ENCODE peak calls at places on chromosomes 5 and 9, in eight cellular contexts. H is NCI-H1092 treated with DMSO at 0.1 percent for 48 hours; T is H1; L is OCI-LY7; C is Kasumi-1; J is HepG2; F is GM03348; O is stimulated activated CD4-positive, alpha-beta T cell treated with anti-CD3 and anti-CD28 coated beads, Interleukin-12 subunit alpha, Interleukin-12 subunit beta, amount 100 ng/mL, for 4 hours. E is an unnamed sample.
A peak's percentile ranks its signal among the peaks of the same experiment; 100 is the strongest.

GRCh38 chr5:115671939-115672338 is 46.1 kb upstream of the TMED7 start:
- DNase-seq in H (no peak), T (no peak), L (no peak), C (no peak), J (no peak), F (no peak), O (no peak), E (no peak)

GRCh38 chr5:181224390-181225234 is 1.5 kb downstream of the TRIM41 start:
- DNase-seq in H (no peak), T (no peak), L (peak; percentile 68), C (no peak), J (no peak), F (no peak), O (no peak), E (no peak)

GRCh38 chr9:69899491-69899890 is 78.9 kb downstream of the CFAP95 start:
- DNase-seq in H (no peak), T (no peak), L (no peak), C (no peak), J (no peak), F (no peak), O (no peak), E (no peak)

GRCh38 chr9:136831720-136832104 is 10.6 kb upstream of the AJM1 start:
- DNase-seq in H (no peak), T (no peak), L (no peak), C (no peak), J (no peak), F (no peak), O (no peak), E (no peak)

GRCh38 chr5:57298295-57298984 is 124.6 kb downstream of the GPBP1 start:
- DNase-seq in H (peak; percentile 25), T (no peak), L (peak; percentile 85), C (peak; percentile 70), J (peak; percentile 73), F (peak; percentile 73), O (peak; percentile 79), E (peak; percentile 81)

GRCh38 chr5:67166460-67166871 is 30.1 kb downstream of the CD180 start:
- DNase-seq in H (no peak), T (no peak), L (peak; percentile 36), C (peak; percentile 75), J (no peak), F (no peak), O (peak; percentile 49), E (no peak)

GRCh38 chr5:110377411-110378392 is 348.8 kb downstream of the TMEM232 start:
- DNase-seq in H (no peak), T (no peak), L (no peak), C (no peak), J (no peak), F (peak; percentile 45), O (no peak), E (no peak)

GRCh38 chr9:81993656-81994055 is 5.1 kb downstream of the SPATA31D1 start:
- DNase-seq in H (no peak), T (no peak), L (no peak), C (no peak), J (no peak), F (no peak), O (no peak), E (no peak)

GRCh38 chr5:172848419-172848818 is 14.4 kb downstream of the ERGIC1 start:
- DNase-seq in H (no peak), T (no peak), L (no peak), C (no peak), J (no peak), F (no peak), O (no peak), E (no peak)

GRCh38 chr9:93452710-93453046 is 703 bp downstream of the FAM120AOS start:
- DNase-seq in H (peak; percentile 45), T (no peak), L (no peak), C (no peak), J (no peak), F (peak; percentile 8), O (no peak), E (no peak)

GRCh38 chr5:76716456-76717157 is 681 bp downstream of the F2R start:
- DNase-seq in H (no peak), T (no peak), L (no peak), C (peak; percentile 26), J (no peak), F (no peak), O (peak; percentile 7), E (no peak)

GRCh38 chr5:133445744-133446143 is 166.6 kb downstream of the FSTL4 start:
- DNase-seq in H (no peak), T (no peak), L (no peak), C (no peak), J (no peak), F (no peak), O (no peak), E (no peak)

GRCh38 chr5:149268928-149269557 is 2.6 kb upstream of the AFAP1L1 start:
- DNase-seq in H (peak; percentile 8), T (no peak), L (peak; percentile 73), C (peak; percentile 78), J (peak; percentile 49), F (peak; percentile 72), O (no peak), E (no peak)

GRCh38 chr9:134620751-134621557 is 20.6 kb upstream of the COL5A1 start:
- DNase-seq in H (no peak), T (no peak), L (no peak), C (no peak), J (no peak), F (no peak), O (no peak), E (no peak)

GRCh38 chr9:94553029-94553938 is 1.6 kb upstream of the PCAT7 start:
- DNase-seq in H (no peak), T (no peak), L (peak; percentile 47), C (no peak), J (peak; percentile 80), F (no peak), O (no peak), E (no peak)

GRCh38 chr9:96867282-96867814 is 13.0 kb upstream of the ZNF782 start:
- DNase-seq in H (no peak), T (no peak), L (no peak), C (no peak), J (no peak), F (no peak), O (no peak), E (no peak)

GRCh38 chr5:173802670-173803165 is 85.4 kb upstream of the CPEB4 start:
- DNase-seq in H (no peak), T (no peak), L (no peak), C (peak; percentile 86), J (peak; percentile 95), F (peak; percentile 48), O (no peak), E (no peak)

GRCh38 chr5:104361932-104362331 is 799.3 kb upstream of the NUDT12 start:
- DNase-seq in H (no peak), T (no peak), L (no peak), C (no peak), J (no peak), F (no peak), O (no peak), E (no peak)

GRCh38 chr5:82551840-82552385 is 273.8 kb upstream of the RPS23 start:
- DNase-seq in H (no peak), T (no peak), L (no peak), C (no peak), J (no peak), F (no peak), O (no peak), E (no peak)

GRCh38 chr5:61964199-61964598 is 341.8 kb upstream of the KIF2A start:
- DNase-seq in H (no peak), T (no peak), L (no peak), C (no peak), J (no peak), F (peak; percentile 37), O (no peak), E (no peak)

GRCh38 chr5:172444110-172444510 is 10.2 kb downstream of the SH3PXD2B start:
- DNase-seq in H (no peak), T (no peak), L (no peak), C (no peak), J (no peak), F (peak; percentile 29), O (no peak), E (no peak)

GRCh38 chr9:109767814-109768213 is 12.2 kb upstream of the PALM2AKAP2 start:
- DNase-seq in H (no peak), T (no peak), L (no peak), C (no peak), J (no peak), F (no peak), O (no peak), E (no peak)

GRCh38 chr9:27088981-27089380 is 20.0 kb upstream of the TEK start:
- DNase-seq in H (no peak), T (no peak), L (no peak), C (no peak), J (no peak), F (peak; percentile 77), O (no peak), E (no peak)

GRCh38 chr9:127987103-127987614 is 6.4 kb upstream of the EEIG1 start:
- DNase-seq in H (no peak), T (no peak), L (no peak), C (no peak), J (peak; percentile 47), F (peak; percentile 43), O (no peak), E (no peak)

GRCh38 chr9:124041817-124042116 is 30.2 kb downstream of the LHX2 start:
- DNase-seq in H (peak; percentile 32), T (no peak), L (no peak), C (no peak), J (no peak), F (no peak), O (no peak), E (no peak)

GRCh38 chr9:94697972-94698581 is 28.4 kb upstream of the AOPEP start:
- DNase-seq in H (peak; percentile 31), T (no peak), L (no peak), C (no peak), J (peak; percentile 70), F (no peak), O (no peak), E (no peak)

GRCh38 chr9:111926421-111926875 is 29.8 kb downstream of the UGCG start:
- DNase-seq in H (no peak), T (no peak), L (peak; percentile 91), C (peak; percentile 99), J (no peak), F (peak; percentile 66), O (peak; percentile 30), E (no peak)

GRCh38 chr5:625516-625915 is 13.4 kb downstream of the CEP72 start:
- DNase-seq in H (no peak), T (no peak), L (no peak), C (no peak), J (no peak), F (no peak), O (no peak), E (no peak)

GRCh38 chr9:76370656-76371055 is 23.6 kb downstream of the RFK start:
- DNase-seq in H (peak; percentile 26), T (no peak), L (no peak), C (no peak), J (no peak), F (no peak), O (no peak), E (no peak)

GRCh38 chr9:123257276-123257675 is 11.1 kb downstream of the STRBP start:
- DNase-seq in H (no peak), T (no peak), L (no peak), C (no peak), J (no peak), F (no peak), O (no peak), E (no peak)

GRCh38 chr9:111975709-111976108 is 79.1 kb downstream of the UGCG start:
- DNase-seq in H (peak; percentile 69), T (peak; percentile 15), L (peak; percentile 51), C (no peak), J (peak; percentile 38), F (no peak), O (no peak), E (no peak)

GRCh38 chr5:65981969-65982368 is 55.6 kb downstream of the ERBIN start:
- DNase-seq in H (no peak), T (no peak), L (no peak), C (no peak), J (no peak), F (no peak), O (no peak), E (no peak)

GRCh38 chr9:91421022-91421765 is 2.4 kb downstream of the NFIL3 start:
- DNase-seq in H (no peak), T (no peak), L (no peak), C (no peak), J (peak; percentile 36), F (peak; percentile 66), O (peak; percentile 16), E (peak; percentile 61)

GRCh38 chr9:36995927-36996471 is 38.1 kb downstream of the PAX5 start:
- DNase-seq in H (peak; percentile 44), T (peak; percentile 68), L (peak; percentile 57), C (peak; percentile 85), J (peak; percentile 45), F (peak; percentile 86), O (peak; percentile 60), E (peak; percentile 54)

E was measured in progenitor cell of endocrine pancreas.